ENCODE peak calls at places on chromosomes 5 and 9, in eight cellular contexts. One of them, this sample, is unnamed.

GRCh38 chr5:32265902-32266301 is 46.8 kb downstream of the MTMR12 start:
- DNase-seq in sciatic nerve: no peak
- DNase-seq in EL: no peak
- DNase-seq in stimulated activated CD4-positive, alpha-beta T cell treated with anti-CD3 and anti-CD28 coated beads, Interleukin-12 subunit alpha, Interleukin-12 subunit beta, amount 100 ng/mL, for 24 hours: no peak
- DNase-seq in H9: no peak
- DNase-seq in activated T-cell treated with anti-CD3 and anti-CD28 coated beads for 24 hours: no peak
- DNase-seq in AG09309: no peak
- DNase-seq in posterior vena cava: no peak
- DNase-seq in this sample: no peak

GRCh38 chr5:72817076-72817476 is 615 bp downstream of the TNPO1 start:
- DNase-seq in EL: peak; percentile 62
- DNase-seq in sciatic nerve: peak; percentile 65
- DNase-seq in H9: peak; percentile 52
- DNase-seq in stimulated activated CD4-positive, alpha-beta T cell treated with anti-CD3 and anti-CD28 coated beads, Interleukin-12 subunit alpha, Interleukin-12 subunit beta, amount 100 ng/mL, for 24 hours: peak; percentile 29
- DNase-seq in activated T-cell treated with anti-CD3 and anti-CD28 coated beads for 24 hours: peak; percentile 23
- DNase-seq in posterior vena cava: peak; percentile 88
- DNase-seq in AG09309: no peak
- DNase-seq in this sample: peak; percentile 55

GRCh38 chr5:82031220-82032119 is 59.6 kb downstream of the ATG10 start:
- DNase-seq in activated T-cell treated with anti-CD3 and anti-CD28 coated beads for 24 hours: no peak
- DNase-seq in H9: peak; percentile 42
- DNase-seq in EL: no peak
- DNase-seq in stimulated activated CD4-positive, alpha-beta T cell treated with anti-CD3 and anti-CD28 coated beads, Interleukin-12 subunit alpha, Interleukin-12 subunit beta, amount 100 ng/mL, for 24 hours: no peak
- DNase-seq in posterior vena cava: no peak
- DNase-seq in AG09309: no peak
- DNase-seq in sciatic nerve: no peak
- DNase-seq in this sample: no peak

GRCh38 chr5:135694016-135694415 is 115.2 kb upstream of the CXCL14 start:
- DNase-seq in AG09309: no peak
- DNase-seq in posterior vena cava: no peak
- DNase-seq in EL: no peak
- DNase-seq in activated T-cell treated with anti-CD3 and anti-CD28 coated beads for 24 hours: no peak
- DNase-seq in stimulated activated CD4-positive, alpha-beta T cell treated with anti-CD3 and anti-CD28 coated beads, Interleukin-12 subunit alpha, Interleukin-12 subunit beta, amount 100 ng/mL, for 24 hours: no peak
- DNase-seq in sciatic nerve: no peak
- DNase-seq in H9: no peak
- DNase-seq in this sample: no peak

GRCh38 chr5:61401726-61402125 is 69.7 kb downstream of the ZSWIM6 start:
- DNase-seq in EL: peak; percentile 57
- DNase-seq in posterior vena cava: no peak
- DNase-seq in stimulated activated CD4-positive, alpha-beta T cell treated with anti-CD3 and anti-CD28 coated beads, Interleukin-12 subunit alpha, Interleukin-12 subunit beta, amount 100 ng/mL, for 24 hours: no peak
- DNase-seq in AG09309: no peak
- DNase-seq in activated T-cell treated with anti-CD3 and anti-CD28 coated beads for 24 hours: no peak
- DNase-seq in H9: no peak
- DNase-seq in sciatic nerve: no peak
- DNase-seq in this sample: no peak

GRCh38 chr5:172525633-172526360 is 71.5 kb upstream of the SH3PXD2B start:
- DNase-seq in EL: no peak
- DNase-seq in activated T-cell treated with anti-CD3 and anti-CD28 coated beads for 24 hours: no peak
- DNase-seq in stimulated activated CD4-positive, alpha-beta T cell treated with anti-CD3 and anti-CD28 coated beads, Interleukin-12 subunit alpha, Interleukin-12 subunit beta, amount 100 ng/mL, for 24 hours: no peak
- DNase-seq in H9: no peak
- DNase-seq in AG09309: no peak
- DNase-seq in sciatic nerve: no peak
- DNase-seq in posterior vena cava: peak; percentile 40
- DNase-seq in this sample: no peak

GRCh38 chr9:109027176-109027575 is 13.9 kb upstream of the CTNNAL1 start:
- DNase-seq in H9: no peak
- DNase-seq in sciatic nerve: no peak
- DNase-seq in AG09309: no peak
- DNase-seq in EL: no peak
- DNase-seq in posterior vena cava: no peak
- DNase-seq in activated T-cell treated with anti-CD3 and anti-CD28 coated beads for 24 hours: no peak
- DNase-seq in stimulated activated CD4-positive, alpha-beta T cell treated with anti-CD3 and anti-CD28 coated beads, Interleukin-12 subunit alpha, Interleukin-12 subunit beta, amount 100 ng/mL, for 24 hours: no peak
- DNase-seq in this sample: no peak

GRCh38 chr5:109250533-109251329 is 159.0 kb downstream of the PJA2 start:
- DNase-seq in activated T-cell treated with anti-CD3 and anti-CD28 coated beads for 24 hours: no peak
- DNase-seq in H9: no peak
- DNase-seq in posterior vena cava: no peak
- DNase-seq in EL: no peak
- DNase-seq in stimulated activated CD4-positive, alpha-beta T cell treated with anti-CD3 and anti-CD28 coated beads, Interleukin-12 subunit alpha, Interleukin-12 subunit beta, amount 100 ng/mL, for 24 hours: no peak
- DNase-seq in AG09309: no peak
- DNase-seq in sciatic nerve: no peak
- DNase-seq in this sample: no peak

GRCh38 chr9:132161743-132162187 is at the start of gene NTNG2:
- DNase-seq in posterior vena cava: no peak
- DNase-seq in H9: no peak
- DNase-seq in AG09309: no peak
- DNase-seq in activated T-cell treated with anti-CD3 and anti-CD28 coated beads for 24 hours: no peak
- DNase-seq in sciatic nerve: no peak
- DNase-seq in EL: no peak
- DNase-seq in stimulated activated CD4-positive, alpha-beta T cell treated with anti-CD3 and anti-CD28 coated beads, Interleukin-12 subunit alpha, Interleukin-12 subunit beta, amount 100 ng/mL, for 24 hours: no peak
- DNase-seq in this sample: no peak

GRCh38 chr9:130443840-130444492 is 795 bp upstream of the ASS1 start:
- DNase-seq in activated T-cell treated with anti-CD3 and anti-CD28 coated beads for 24 hours: no peak
- DNase-seq in H9: no peak
- DNase-seq in EL: no peak
- DNase-seq in AG09309: no peak
- DNase-seq in stimulated activated CD4-positive, alpha-beta T cell treated with anti-CD3 and anti-CD28 coated beads, Interleukin-12 subunit alpha, Interleukin-12 subunit beta, amount 100 ng/mL, for 24 hours: no peak
- DNase-seq in sciatic nerve: no peak
- DNase-seq in posterior vena cava: peak; percentile 88
- DNase-seq in this sample: no peak

GRCh38 chr9:137777761-137778160 is 99.8 kb upstream of the CACNA1B start:
- DNase-seq in H9: no peak
- DNase-seq in sciatic nerve: no peak
- DNase-seq in AG09309: no peak
- DNase-seq in stimulated activated CD4-positive, alpha-beta T cell treated with anti-CD3 and anti-CD28 coated beads, Interleukin-12 subunit alpha, Interleukin-12 subunit beta, amount 100 ng/mL, for 24 hours: no peak
- DNase-seq in activated T-cell treated with anti-CD3 and anti-CD28 coated beads for 24 hours: no peak
- DNase-seq in posterior vena cava: peak; percentile 63
- DNase-seq in EL: no peak
- DNase-seq in this sample: no peak

GRCh38 chr9:123302348-123303214 is 34.2 kb upstream of the STRBP start:
- DNase-seq in posterior vena cava: peak; percentile 41
- DNase-seq in sciatic nerve: no peak
- DNase-seq in AG09309: no peak
- DNase-seq in activated T-cell treated with anti-CD3 and anti-CD28 coated beads for 24 hours: no peak
- DNase-seq in EL: no peak
- DNase-seq in stimulated activated CD4-positive, alpha-beta T cell treated with anti-CD3 and anti-CD28 coated beads, Interleukin-12 subunit alpha, Interleukin-12 subunit beta, amount 100 ng/mL, for 24 hours: no peak
- DNase-seq in H9: no peak
- DNase-seq in this sample: no peak

GRCh38 chr5:149679876-149680809 is 50.0 kb upstream of the PPARGC1B start:
- DNase-seq in posterior vena cava: no peak
- DNase-seq in stimulated activated CD4-positive, alpha-beta T cell treated with anti-CD3 and anti-CD28 coated beads, Interleukin-12 subunit alpha, Interleukin-12 subunit beta, amount 100 ng/mL, for 24 hours: no peak
- DNase-seq in AG09309: no peak
- DNase-seq in H9: no peak
- DNase-seq in activated T-cell treated with anti-CD3 and anti-CD28 coated beads for 24 hours: no peak
- DNase-seq in EL: no peak
- DNase-seq in sciatic nerve: peak; percentile 49
- DNase-seq in this sample: no peak

GRCh38 chr5:159427180-159428012 is 97.1 kb upstream of the IL12B start:
- DNase-seq in posterior vena cava: no peak
- DNase-seq in sciatic nerve: no peak
- DNase-seq in AG09309: no peak
- DNase-seq in stimulated activated CD4-positive, alpha-beta T cell treated with anti-CD3 and anti-CD28 coated beads, Interleukin-12 subunit alpha, Interleukin-12 subunit beta, amount 100 ng/mL, for 24 hours: no peak
- DNase-seq in activated T-cell treated with anti-CD3 and anti-CD28 coated beads for 24 hours: no peak
- DNase-seq in H9: no peak
- DNase-seq in EL: no peak
- DNase-seq in this sample: no peak

GRCh38 chr9:127106493-127106855 is 16.0 kb downstream of the ANGPTL2 start:
- DNase-seq in EL: no peak
- DNase-seq in AG09309: no peak
- DNase-seq in activated T-cell treated with anti-CD3 and anti-CD28 coated beads for 24 hours: no peak
- DNase-seq in stimulated activated CD4-positive, alpha-beta T cell treated with anti-CD3 and anti-CD28 coated beads, Interleukin-12 subunit alpha, Interleukin-12 subunit beta, amount 100 ng/mL, for 24 hours: no peak
- DNase-seq in posterior vena cava: peak; percentile 24
- DNase-seq in sciatic nerve: no peak
- DNase-seq in H9: no peak
- DNase-seq in this sample: no peak

GRCh38 chr9:96883922-96884321 is 29.6 kb upstream of the ZNF782 start:
- DNase-seq in sciatic nerve: no peak
- DNase-seq in AG09309: no peak
- DNase-seq in H9: no peak
- DNase-seq in stimulated activated CD4-positive, alpha-beta T cell treated with anti-CD3 and anti-CD28 coated beads, Interleukin-12 subunit alpha, Interleukin-12 subunit beta, amount 100 ng/mL, for 24 hours: no peak
- DNase-seq in posterior vena cava: no peak
- DNase-seq in EL: peak; percentile 3
- DNase-seq in activated T-cell treated with anti-CD3 and anti-CD28 coated beads for 24 hours: no peak
- DNase-seq in this sample: no peak

GRCh38 chr9:71079451-71079850 is 42.0 kb downstream of the TRPM3 start:
- DNase-seq in sciatic nerve: no peak
- DNase-seq in AG09309: peak; percentile 50
- DNase-seq in EL: peak; percentile 58
- DNase-seq in stimulated activated CD4-positive, alpha-beta T cell treated with anti-CD3 and anti-CD28 coated beads, Interleukin-12 subunit alpha, Interleukin-12 subunit beta, amount 100 ng/mL, for 24 hours: no peak
- DNase-seq in posterior vena cava: no peak
- DNase-seq in activated T-cell treated with anti-CD3 and anti-CD28 coated beads for 24 hours: no peak
- DNase-seq in H9: no peak
- DNase-seq in this sample: no peak

GRCh38 chr9:1978941-1979340 is 36.2 kb upstream of the SMARCA2 start:
- DNase-seq in sciatic nerve: no peak
- DNase-seq in stimulated activated CD4-positive, alpha-beta T cell treated with anti-CD3 and anti-CD28 coated beads, Interleukin-12 subunit alpha, Interleukin-12 subunit beta, amount 100 ng/mL, for 24 hours: no peak
- DNase-seq in posterior vena cava: no peak
- DNase-seq in H9: no peak
- DNase-seq in activated T-cell treated with anti-CD3 and anti-CD28 coated beads for 24 hours: no peak
- DNase-seq in AG09309: peak; percentile 66
- DNase-seq in EL: peak; percentile 67
- DNase-seq in this sample: no peak

GRCh38 chr9:121651295-121652036 is at the start of gene DAB2IP:
- DNase-seq in sciatic nerve: no peak
- DNase-seq in posterior vena cava: peak; percentile 79
- DNase-seq in stimulated activated CD4-positive, alpha-beta T cell treated with anti-CD3 and anti-CD28 coated beads, Interleukin-12 subunit alpha, Interleukin-12 subunit beta, amount 100 ng/mL, for 24 hours: no peak
- DNase-seq in AG09309: no peak
- DNase-seq in EL: peak; percentile 52
- DNase-seq in H9: peak; percentile 73
- DNase-seq in activated T-cell treated with anti-CD3 and anti-CD28 coated beads for 24 hours: no peak
- DNase-seq in this sample: peak; percentile 72

GRCh38 chr5:169521366-169521983 is 62.1 kb upstream of the SPDL1 start:
- DNase-seq in stimulated activated CD4-positive, alpha-beta T cell treated with anti-CD3 and anti-CD28 coated beads, Interleukin-12 subunit alpha, Interleukin-12 subunit beta, amount 100 ng/mL, for 24 hours: no peak
- DNase-seq in sciatic nerve: no peak
- DNase-seq in posterior vena cava: no peak
- DNase-seq in EL: no peak
- DNase-seq in H9: no peak
- DNase-seq in activated T-cell treated with anti-CD3 and anti-CD28 coated beads for 24 hours: no peak
- DNase-seq in AG09309: no peak
- DNase-seq in this sample: no peak

GRCh38 chr9:22240619-22241018 is 206.0 kb upstream of the DMRTA1 start:
- DNase-seq in posterior vena cava: no peak
- DNase-seq in stimulated activated CD4-positive, alpha-beta T cell treated with anti-CD3 and anti-CD28 coated beads, Interleukin-12 subunit alpha, Interleukin-12 subunit beta, amount 100 ng/mL, for 24 hours: no peak
- DNase-seq in AG09309: no peak
- DNase-seq in H9: no peak
- DNase-seq in EL: peak; percentile 68
- DNase-seq in activated T-cell treated with anti-CD3 and anti-CD28 coated beads for 24 hours: no peak
- DNase-seq in sciatic nerve: no peak
- DNase-seq in this sample: no peak